ENCODE peak calls at places on chromosomes 3 and 15, in five cellular contexts. Y is CD4-positive, alpha-beta memory T cell; Q is heart left ventricle; L is psoas muscle; F is HCT116. B is an unnamed sample.
A peak's percentile ranks its signal among the peaks of the same experiment; 100 is the strongest.

GRCh38 chr3:196322-197153 is at the start of gene CHL1:
- DNase-seq in F (no peak), Y (no peak), L (no peak), Q (no peak), B (no peak)

GRCh38 chr3:124419303-124419702 is 310.9 kb upstream of the UMPS start:
- DNase-seq in F (no peak), Q (no peak), Y (no peak), L (no peak), B (no peak)

GRCh38 chr3:73625124-73625665 is 454 bp upstream of the PDZRN3 start:
- DNase-seq in L (no peak), Q (no peak), F (no peak), Y (no peak), B (peak; percentile 10)

GRCh38 chr3:126180477-126181397 is at the start of gene ALDH1L1:
- DNase-seq in Y (no peak), F (no peak), Q (peak; percentile 89), L (peak; percentile 88), B (no peak)

GRCh38 chr15:99014803-99015676 is 7.4 kb upstream of the PGPEP1L start:
- DNase-seq in Q (peak; percentile 75), L (peak; percentile 75), F (peak; percentile 36), Y (peak; percentile 17), B (peak; percentile 79)

GRCh38 chr15:79593119-79593869 is 161.2 kb downstream of the MINAR1 start:
- DNase-seq in F (no peak), Y (no peak), L (no peak), Q (no peak), B (no peak)

GRCh38 chr3:160739079-160739478 is 17.0 kb upstream of the PPM1L start:
- DNase-seq in L (peak; percentile 51), F (no peak), Y (no peak), Q (no peak), B (peak; percentile 6)

GRCh38 chr15:45133561-45133920 is 3.7 kb downstream of the DUOX1 start:
- DNase-seq in F (no peak), Y (no peak), L (no peak), Q (no peak), B (peak; percentile 19)

GRCh38 chr15:84606653-84607120 is 5.9 kb downstream of the ZSCAN2 start:
- DNase-seq in Q (no peak), L (no peak), F (no peak), Y (no peak), B (no peak)

GRCh38 chr15:51386960-51387698 is 45.7 kb downstream of the GLDN start:
- DNase-seq in Y (no peak), L (no peak), F (no peak), Q (no peak), B (no peak)

GRCh38 chr15:68511073-68511991 is 67.5 kb upstream of the CORO2B start:
- DNase-seq in Y (no peak), Q (no peak), F (no peak), L (peak; percentile 35), B (no peak)

GRCh38 chr3:4421121-4421520 is 45.9 kb downstream of the SUMF1 start:
- DNase-seq in Q (no peak), Y (no peak), L (no peak), F (no peak), B (no peak)

GRCh38 chr3:124174463-124174862 is 182.5 kb upstream of the ROPN1 start:
- DNase-seq in F (no peak), Q (no peak), Y (no peak), L (no peak), B (peak; percentile 91)

GRCh38 chr3:48851407-48851806 is 3.7 kb upstream of the PRKAR2A start:
- DNase-seq in Q (no peak), Y (no peak), L (no peak), F (no peak), B (peak; percentile 85)

GRCh38 chr15:73683624-73684536 is at the start of gene CD276:
- DNase-seq in L (peak; percentile 86), Q (peak; percentile 87), Y (no peak), F (peak; percentile 45), B (peak; percentile 70)

GRCh38 chr3:139555249-139555648 is 15.7 kb upstream of the RBP1 start:
- DNase-seq in L (no peak), Y (no peak), F (no peak), Q (no peak), B (no peak)

GRCh38 chr3:173529062-173529711 is 131.6 kb downstream of the NLGN1 start:
- DNase-seq in Y (no peak), F (peak; percentile 58), Q (no peak), L (no peak), B (no peak)

GRCh38 chr3:145854486-145854885 is 306.5 kb downstream of the PLOD2 start:
- DNase-seq in Q (no peak), Y (no peak), F (no peak), L (no peak), B (no peak)

GRCh38 chr15:69609176-69609575 is 156.6 kb downstream of the RPLP1 start:
- DNase-seq in Y (no peak), Q (no peak), L (no peak), F (no peak), B (no peak)

GRCh38 chr3:137012097-137012501 is 54.3 kb downstream of the IL20RB start:
- DNase-seq in Y (no peak), L (no peak), Q (no peak), F (no peak), B (peak; percentile 16)

GRCh38 chr3:78253860-78254259 is 1214.0 kb downstream of the ROBO2 start:
- DNase-seq in Y (no peak), L (no peak), F (no peak), Q (no peak), B (no peak)

GRCh38 chr3:78257956-78258530 is 1218.1 kb downstream of the ROBO2 start:
- DNase-seq in L (no peak), Y (no peak), F (no peak), Q (no peak), B (no peak)

GRCh38 chr3:78256123-78256522 is 1216.2 kb downstream of the ROBO2 start:
- DNase-seq in Y (no peak), Q (no peak), F (no peak), L (no peak), B (no peak)

GRCh38 chr3:78258798-78259197 is 1218.9 kb downstream of the ROBO2 start:
- DNase-seq in F (no peak), L (no peak), Y (no peak), Q (no peak), B (peak; percentile 40)

GRCh38 chr3:78255403-78255802 is 1215.5 kb downstream of the ROBO2 start:
- DNase-seq in L (no peak), Q (no peak), Y (no peak), F (no peak), B (no peak)
- H3K4me1 ChIP-seq in L (no peaks in the 10 kb centered on the region), Q (no peaks in the 10 kb centered on the region), Y (no peaks in the 10 kb centered on the region), F (no peaks in the 10 kb centered on the region), B (peaks cover 23% of the 10 kb centered on the region)

DNA sequence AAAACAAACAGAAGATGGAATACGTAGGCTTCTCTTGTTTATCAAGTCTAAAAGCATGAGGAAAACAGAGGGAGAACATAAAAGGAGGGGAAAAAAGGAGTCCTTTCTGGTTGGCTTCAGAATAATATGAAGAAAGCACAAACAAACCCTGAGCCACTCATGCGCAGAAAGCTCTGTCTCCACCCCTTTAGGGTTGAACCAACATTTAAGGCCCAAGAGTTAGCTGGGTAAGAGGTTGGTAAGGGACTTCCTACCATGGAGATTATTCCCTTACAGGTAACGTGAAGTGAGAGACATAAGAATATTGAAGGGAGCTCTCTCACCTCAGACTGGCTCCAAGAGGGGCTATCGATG is 145.3 kb downstream of the RORA start:
- DNase-seq in L (no peak), F (no peak), Y (no peak), Q (no peak), B (no peak)
- H3K4me1 ChIP-seq in L (peaks cover 49% of the 10 kb centered on the region), F (no peaks in the 10 kb centered on the region), Y (no peaks in the 10 kb centered on the region), Q (peaks cover 13% of the 10 kb centered on the region), B (peaks cover 25% of the 10 kb centered on the region)

GRCh38 chr3:165683947-165684346 is 153.3 kb downstream of the BCHE start:
- DNase-seq in F (no peak), Y (no peak), Q (no peak), L (no peak), B (no peak)
- H3K4me1 ChIP-seq in F (no peaks in the 10 kb centered on the region), Y (no peaks in the 10 kb centered on the region), Q (no peaks in the 10 kb centered on the region), L (no peaks in the 10 kb centered on the region), B (no peaks in the 10 kb centered on the region)

GRCh38 chr3:150746791-150747590 is 16.0 kb downstream of the SIAH2 start:
- DNase-seq in Q (no peak), F (no peak), Y (no peak), L (no peak), B (no peak)
- H3K4me1 ChIP-seq in Q (peaks cover 55% of the 10 kb centered on the region), F (peaks cover 35% of the 10 kb centered on the region), Y (peaks cover 67% of the 10 kb centered on the region), L (peaks cover 54% of the 10 kb centered on the region), B (no peaks in the 10 kb centered on the region)

GRCh38 chr3:129623447-129624118 is 17.1 kb upstream of the PLXND1 start:
- DNase-seq in L (peak; percentile 72), Q (peak; percentile 87), Y (no peak), F (no peak), B (no peak)

GRCh38 chr3:129621626-129622417 is 15.3 kb upstream of the PLXND1 start:
- DNase-seq in Y (no peak), L (no peak), Q (peak; percentile 60), F (no peak), B (no peak)

GRCh38 chr3:129622418-129622872 is 16.0 kb upstream of the PLXND1 start:
- DNase-seq in Y (no peak), Q (peak; percentile 60), L (no peak), F (no peak), B (no peak)

GRCh38 chr3:129624347-129625070 is 18.0 kb upstream of the PLXND1 start:
- DNase-seq in L (no peak), Y (no peak), Q (peak; percentile 83), F (no peak), B (no peak)

DNA sequence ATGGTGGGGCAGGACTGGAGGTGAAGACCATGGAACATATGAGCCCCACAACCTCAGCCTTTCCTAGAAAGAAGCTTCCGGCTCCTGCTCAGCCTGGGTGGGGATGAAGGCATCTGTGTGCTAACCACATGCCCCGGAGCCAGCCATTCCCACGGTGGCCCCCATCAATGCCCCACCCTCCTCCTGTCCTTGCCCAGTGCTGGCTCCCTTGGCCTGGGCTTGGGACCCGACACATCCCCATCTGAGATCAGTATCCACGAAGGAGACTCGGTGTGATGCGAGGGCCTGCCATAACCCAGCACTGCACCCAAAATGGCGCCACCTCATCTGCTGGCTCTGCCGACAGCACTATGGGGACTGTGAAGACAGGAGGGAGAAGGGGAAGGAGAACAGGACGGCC is 16.5 kb upstream of the PLXND1 start:
- DNase-seq in Y (no peak), Q (peak; percentile 55), F (no peak), L (no peak), B (no peak)
- H3K4me1 ChIP-seq in Y (peaks cover 15% of the 10 kb centered on the region), Q (peaks cover 88% of the 10 kb centered on the region), F (peaks cover 19% of the 10 kb centered on the region), L (peaks cover 31% of the 10 kb centered on the region), B (peaks cover 19% of the 10 kb centered on the region)